ENCODE peak calls at places on chromosomes 1 and 21, in nine cellular contexts. C, X, D, Y, J, A, S, P and L are unnamed samples.

GRCh38 chr1:96966536-96967138 is 245.1 kb downstream of the PTBP2 start:
- DNase-seq in S (peak; percentile 29), A (peak; percentile 89), Y (peak; percentile 83), J (peak; percentile 96), D (no peak), C (peak; percentile 59), X (peak; percentile 75), P (peak; percentile 49), L (no peak)

GRCh38 chr21:35428927-35429326 is 379.8 kb upstream of the RUNX1 start:
- DNase-seq in X (no peak), J (peak; percentile 12), C (no peak), A (peak; percentile 3), S (no peak), P (no peak), D (no peak), Y (no peak), L (no peak)

GRCh38 chr1:90067194-90067593 is 72.3 kb downstream of the ZNF326 start:
- DNase-seq in D (no peak), C (no peak), X (no peak), A (no peak), S (no peak), J (no peak), Y (no peak), P (no peak), L (no peak)

GRCh38 chr1:8021676-8022266 is 4.3 kb downstream of the ERRFI1 start:
- DNase-seq in Y (no peak), J (no peak), A (no peak), P (no peak), X (no peak), C (no peak), D (no peak), S (no peak), L (no peak)

GRCh38 chr1:213656039-213656438 is 331.7 kb upstream of the PROX1 start:
- DNase-seq in C (no peak), S (no peak), A (no peak), X (no peak), P (no peak), J (no peak), D (no peak), Y (no peak), L (no peak)

GRCh38 chr1:116224561-116224960 is 113.4 kb downstream of the MAB21L3 start:
- DNase-seq in S (no peak), D (no peak), Y (no peak), X (no peak), J (no peak), C (no peak), A (no peak), P (no peak), L (no peak)

GRCh38 chr1:108708726-108709660 is 3.7 kb upstream of the FNDC7 start:
- DNase-seq in P (no peak), D (no peak), A (no peak), X (no peak), S (peak; percentile 16), J (no peak), Y (peak; percentile 54), C (peak; percentile 52), L (no peak)

GRCh38 chr1:35426097-35426586 is 131.1 kb downstream of the KIAA0319L start:
- DNase-seq in D (no peak), P (no peak), A (no peak), J (no peak), Y (no peak), C (no peak), S (no peak), X (no peak), L (no peak)

GRCh38 chr1:2083666-2084065 is 33.5 kb downstream of the PRKCZ start:
- DNase-seq in S (no peak), P (no peak), A (no peak), X (no peak), J (no peak), Y (no peak), C (no peak), D (no peak), L (no peak)

GRCh38 chr1:93345633-93346471 is at the start of gene DR1:
- DNase-seq in X (peak; percentile 95), A (peak; percentile 95), S (peak; percentile 68), P (peak; percentile 90), Y (peak; percentile 94), C (peak; percentile 94), J (peak; percentile 90), D (peak; percentile 39), L (peak; percentile 79)

DNA sequence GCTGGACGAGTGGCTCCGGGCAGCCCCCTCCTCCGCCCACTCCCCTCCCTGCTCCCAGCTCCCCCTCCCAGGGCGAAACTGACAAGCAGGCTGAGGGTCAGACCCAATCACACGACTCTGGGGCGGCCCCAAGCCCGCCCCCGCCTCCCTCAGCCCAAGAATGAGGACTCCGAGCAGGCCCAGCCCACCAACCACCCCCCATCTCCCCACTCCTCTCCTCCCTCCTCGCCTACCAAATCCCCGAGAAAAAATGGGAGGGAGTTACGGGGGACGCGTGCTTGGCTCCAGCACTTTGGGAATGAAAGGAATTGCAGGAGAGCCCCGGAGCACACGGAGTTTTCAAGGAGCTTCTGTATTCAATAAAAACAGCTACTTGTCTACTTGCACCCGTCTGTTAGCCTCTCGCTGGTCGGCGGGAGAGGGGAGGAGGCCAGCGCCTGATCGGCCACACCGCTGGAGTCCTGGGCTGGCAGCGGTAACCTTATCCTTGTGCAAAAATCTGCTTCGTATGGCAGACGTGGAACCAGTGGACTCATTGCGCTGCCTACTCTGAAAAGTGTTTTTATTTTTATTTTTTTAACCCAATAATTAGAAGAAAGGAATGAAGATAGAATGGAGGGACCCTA is 316 bp upstream of the COL11A1 start:
- DNase-seq in J (no peak), S (no peak), Y (no peak), P (no peak), D (no peak), A (no peak), X (peak; percentile 92), C (no peak), L (no peak)
- H3K4me3 ChIP-seq in J (peak overlapping the region; percentile 62), S (no peak overlapping the region), Y (no peak overlapping the region), P (peak overlapping the region; percentile 55), D (peak overlapping the region; percentile 38), A (peak overlapping the region; percentile 48), X (peak overlapping the region; percentile 62), C (peak overlapping the region; percentile 39), L (peak overlapping the region; percentile 81)

DNA sequence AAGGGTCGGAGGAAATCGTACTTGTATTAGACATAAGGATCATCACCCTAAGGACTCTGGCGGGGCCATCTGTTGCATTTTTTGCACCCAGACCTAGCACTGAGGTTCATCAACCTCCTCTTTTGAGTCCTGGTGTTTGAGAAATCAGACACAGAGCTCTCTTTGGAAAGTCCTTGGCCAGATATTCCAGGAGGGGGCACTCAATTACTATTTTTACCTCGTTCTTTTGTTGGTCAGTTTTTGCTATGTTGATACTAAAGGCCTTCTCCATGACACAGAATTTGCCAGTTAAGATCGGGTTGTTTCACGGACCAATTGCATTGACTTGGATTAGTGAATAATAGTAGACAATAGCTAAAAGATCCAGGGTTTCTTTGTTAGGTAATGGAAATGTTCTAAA is 711.2 kb downstream of the KCNT2 start:
- DNase-seq in S (no peak), C (no peak), P (no peak), D (no peak), Y (no peak), J (no peak), X (no peak), A (no peak), L (no peak)
- TF ChIP-seq CTCF in S (no peak), C (no peak), P (no peak), D (no peak), Y (no peak), J (no peak), X (no peak), A (no peak), L (no peak)

GRCh38 chr1:226111865-226112395 is 49.4 kb downstream of the H3-3A start:
- DNase-seq in A (no peak), J (no peak), P (no peak), Y (no peak), X (no peak), C (no peak), S (no peak), D (no peak), L (no peak)
- H3K4me3 ChIP-seq in A (no peak overlapping the region), J (no peak overlapping the region), P (no peak overlapping the region), Y (no peak overlapping the region), X (no peak overlapping the region), C (no peak overlapping the region), S (no peak overlapping the region), D (no peak overlapping the region), L (no peak overlapping the region)

DNA sequence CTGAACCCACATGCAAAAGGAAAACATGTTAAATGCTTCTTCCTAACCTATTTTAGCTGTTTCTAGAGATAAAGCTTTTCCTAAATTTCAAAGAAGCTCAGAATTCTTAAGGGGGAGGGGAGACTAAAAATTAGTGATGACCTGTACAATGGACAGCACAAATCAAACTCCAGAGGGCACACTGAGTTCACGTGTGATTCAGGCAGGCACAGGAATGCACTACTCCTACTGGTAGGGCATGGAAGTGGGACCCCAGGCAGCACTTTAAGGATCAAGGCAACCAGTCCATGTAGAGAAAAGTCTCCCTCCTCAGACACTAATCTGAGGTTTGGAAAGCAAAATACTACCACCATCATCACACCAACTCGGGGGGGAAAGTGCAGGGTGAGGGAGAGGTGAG is 31.3 kb upstream of the CLCA4 start:
- DNase-seq in D (no peak), J (no peak), C (no peak), X (peak; percentile 57), S (no peak), P (no peak), Y (peak; percentile 18), A (peak; percentile 37), L (no peak)
- TF ChIP-seq CTCF in D (no peak), J (no peak), C (peak; percentile 44), X (peak; percentile 37), S (peak; percentile 24), P (peak; percentile 36), Y (peak; percentile 2), A (peak; percentile 35), L (peak; percentile 52)